ENCODE peak calls at places on chromosomes 13 and 19, in four cellular contexts. One of them, this sample, is unnamed.

GRCh38 chr13:100541882-100542545 is 46.6 kb downstream of the GGACT start:
- DNase-seq in hepatocyte: no peak
- DNase-seq in PC-3: no peak
- DNase-seq in GM23338: no peak
- DNase-seq in this sample: peak; percentile 42

GRCh38 chr13:42420304-42420703 is 148.4 kb downstream of the AKAP11 start:
- DNase-seq in hepatocyte: no peak
- DNase-seq in GM23338: no peak
- DNase-seq in PC-3: no peak
- DNase-seq in this sample: no peak

GRCh38 chr13:101916758-101917474 is 464.4 kb downstream of the ITGBL1 start:
- DNase-seq in PC-3: no peak
- DNase-seq in GM23338: peak; percentile 13
- DNase-seq in hepatocyte: no peak
- DNase-seq in this sample: no peak

GRCh38 chr19:34961775-34962174 is 2.3 kb downstream of the ZNF792 start:
- DNase-seq in GM23338: no peak
- DNase-seq in hepatocyte: no peak
- DNase-seq in PC-3: no peak
- DNase-seq in this sample: no peak

GRCh38 chr13:58994778-58995177 is 1169.0 kb downstream of the DIAPH3 start:
- DNase-seq in GM23338: peak; percentile 8
- DNase-seq in PC-3: peak; percentile 2
- DNase-seq in hepatocyte: no peak
- DNase-seq in this sample: no peak

GRCh38 chr19:41714598-41714997 is 6.2 kb downstream of the CEACAM5 start:
- DNase-seq in PC-3: no peak
- DNase-seq in GM23338: no peak
- DNase-seq in hepatocyte: no peak
- DNase-seq in this sample: no peak

GRCh38 chr19:5369962-5370367 is 29.4 kb upstream of the PTPRS start:
- DNase-seq in PC-3: peak; percentile 65
- DNase-seq in hepatocyte: peak; percentile 60
- DNase-seq in GM23338: peak; percentile 84
- DNase-seq in this sample: peak; percentile 87

GRCh38 chr19:12448808-12449207 is 8.0 kb upstream of the ZNF443 start:
- DNase-seq in hepatocyte: no peak
- DNase-seq in PC-3: no peak
- DNase-seq in GM23338: no peak
- DNase-seq in this sample: no peak

GRCh38 chr19:1027020-1027952 is 878 bp downstream of the CNN2 start:
- DNase-seq in hepatocyte: no peak
- DNase-seq in GM23338: no peak
- DNase-seq in PC-3: no peak
- DNase-seq in this sample: peak; percentile 76

GRCh38 chr19:11257827-11258380 is 4.4 kb downstream of the DOCK6 start:
- DNase-seq in GM23338: no peak
- DNase-seq in hepatocyte: no peak
- DNase-seq in PC-3: no peak
- DNase-seq in this sample: no peak

GRCh38 chr13:50742353-50742752 is 101.1 kb downstream of the DLEU7 start:
- DNase-seq in GM23338: no peak
- DNase-seq in hepatocyte: no peak
- DNase-seq in PC-3: no peak
- DNase-seq in this sample: no peak

GRCh38 chr13:30697177-30697953 is 38.0 kb upstream of the ALOX5AP start:
- DNase-seq in hepatocyte: no peak
- DNase-seq in PC-3: no peak
- DNase-seq in GM23338: no peak
- DNase-seq in this sample: no peak

GRCh38 chr19:4914736-4915501 is 5.6 kb downstream of the UHRF1 start:
- DNase-seq in GM23338: no peak
- DNase-seq in hepatocyte: peak; percentile 85
- DNase-seq in PC-3: peak; percentile 98
- DNase-seq in this sample: no peak

GRCh38 chr19:7917292-7918061 is 2.7 kb upstream of the SNAPC2 start:
- DNase-seq in PC-3: peak; percentile 75
- DNase-seq in GM23338: peak; percentile 83
- DNase-seq in hepatocyte: peak; percentile 85
- DNase-seq in this sample: peak; percentile 74

GRCh38 chr19:41439441-41440222 is at the start of gene DMAC2:
- DNase-seq in hepatocyte: peak; percentile 99
- DNase-seq in GM23338: peak; percentile 100
- DNase-seq in PC-3: peak; percentile 97
- DNase-seq in this sample: peak; percentile 99

GRCh38 chr19:1613808-1614570 is 8.7 kb upstream of the UQCR11 start:
- DNase-seq in PC-3: no peak
- DNase-seq in hepatocyte: no peak
- DNase-seq in GM23338: no peak
- DNase-seq in this sample: no peak

GRCh38 chr19:13164370-13165090 is 14.3 kb downstream of the IER2 start:
- DNase-seq in PC-3: peak; percentile 75
- DNase-seq in GM23338: peak; percentile 99
- DNase-seq in hepatocyte: peak; percentile 90
- DNase-seq in this sample: peak; percentile 68

GRCh38 chr13:64164435-64164834 is 2748.8 kb upstream of the PCDH20 start:
- DNase-seq in GM23338: no peak
- DNase-seq in PC-3: no peak
- DNase-seq in hepatocyte: no peak
- DNase-seq in this sample: no peak

GRCh38 chr13:48054601-48055000 is 17.1 kb downstream of the NUDT15 start:
- DNase-seq in hepatocyte: no peak
- DNase-seq in GM23338: no peak
- DNase-seq in PC-3: no peak
- DNase-seq in this sample: no peak

GRCh38 chr19:15288146-15288963 is 44.0 kb downstream of the BRD4 start:
- DNase-seq in GM23338: no peak
- DNase-seq in hepatocyte: no peak
- DNase-seq in PC-3: no peak
- DNase-seq in this sample: peak; percentile 67

GRCh38 chr13:75365724-75366173 is 116.2 kb downstream of the TBC1D4 start:
- DNase-seq in hepatocyte: no peak
- DNase-seq in PC-3: peak; percentile 92
- DNase-seq in GM23338: peak; percentile 39
- DNase-seq in this sample: no peak

GRCh38 chr13:92103673-92104296 is 705.4 kb downstream of the GPC5 start:
- DNase-seq in GM23338: peak; percentile 17
- DNase-seq in hepatocyte: peak; percentile 13
- DNase-seq in PC-3: peak; percentile 23
- DNase-seq in this sample: no peak

GRCh38 chr19:20269461-20269860 is 102.4 kb downstream of the ZNF486 start:
- DNase-seq in hepatocyte: no peak
- DNase-seq in PC-3: no peak
- DNase-seq in GM23338: no peak
- DNase-seq in this sample: no peak
- H3K9me2 ChIP-seq in hepatocyte: no peaks in the 10 kb centered on the region
- H3K9me2 ChIP-seq in PC-3: no peaks in the 10 kb centered on the region
- H3K9me2 ChIP-seq in GM23338: no peaks in the 10 kb centered on the region
- H3K9me2 ChIP-seq in this sample: no peaks in the 10 kb centered on the region

DNA sequence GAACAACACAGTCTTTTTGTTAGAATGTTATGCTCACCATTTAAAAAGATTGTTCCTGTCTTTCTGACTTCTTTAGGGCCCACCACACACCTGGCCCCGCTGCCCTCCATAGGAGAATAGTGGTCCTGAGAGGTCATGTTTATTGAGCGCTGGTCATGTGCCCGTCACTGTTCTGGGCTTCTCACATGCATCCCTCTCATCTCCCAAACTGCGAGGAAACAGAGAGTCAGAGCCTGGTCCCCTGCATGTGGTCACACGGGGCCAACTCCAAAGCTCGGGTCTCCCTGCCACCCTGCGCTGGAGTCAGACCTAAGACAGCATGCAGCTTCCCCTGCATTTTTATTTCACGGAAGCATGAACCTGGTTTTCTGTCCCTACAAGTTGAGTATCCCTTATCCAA is 70.4 kb upstream of the GPR183 start:
- DNase-seq in hepatocyte: no peak
- DNase-seq in PC-3: no peak
- DNase-seq in GM23338: no peak
- DNase-seq in this sample: no peak
- H3K27me3 ChIP-seq in hepatocyte: no peaks in the 10 kb centered on the region
- H3K27me3 ChIP-seq in PC-3: no peaks in the 10 kb centered on the region
- H3K27me3 ChIP-seq in GM23338: no peaks in the 10 kb centered on the region
- H3K27me3 ChIP-seq in this sample: no peaks in the 10 kb centered on the region

GRCh38 chr13:62046512-62046911 is 630.9 kb upstream of the PCDH20 start:
- DNase-seq in PC-3: no peak
- DNase-seq in hepatocyte: no peak
- DNase-seq in GM23338: no peak
- DNase-seq in this sample: no peak
- H3K9me2 ChIP-seq in PC-3: no peaks in the 10 kb centered on the region
- H3K9me2 ChIP-seq in hepatocyte: no peaks in the 10 kb centered on the region
- H3K9me2 ChIP-seq in GM23338: peaks cover 4% of the 10 kb centered on the region
- H3K9me2 ChIP-seq in this sample: no peaks in the 10 kb centered on the region

DNA sequence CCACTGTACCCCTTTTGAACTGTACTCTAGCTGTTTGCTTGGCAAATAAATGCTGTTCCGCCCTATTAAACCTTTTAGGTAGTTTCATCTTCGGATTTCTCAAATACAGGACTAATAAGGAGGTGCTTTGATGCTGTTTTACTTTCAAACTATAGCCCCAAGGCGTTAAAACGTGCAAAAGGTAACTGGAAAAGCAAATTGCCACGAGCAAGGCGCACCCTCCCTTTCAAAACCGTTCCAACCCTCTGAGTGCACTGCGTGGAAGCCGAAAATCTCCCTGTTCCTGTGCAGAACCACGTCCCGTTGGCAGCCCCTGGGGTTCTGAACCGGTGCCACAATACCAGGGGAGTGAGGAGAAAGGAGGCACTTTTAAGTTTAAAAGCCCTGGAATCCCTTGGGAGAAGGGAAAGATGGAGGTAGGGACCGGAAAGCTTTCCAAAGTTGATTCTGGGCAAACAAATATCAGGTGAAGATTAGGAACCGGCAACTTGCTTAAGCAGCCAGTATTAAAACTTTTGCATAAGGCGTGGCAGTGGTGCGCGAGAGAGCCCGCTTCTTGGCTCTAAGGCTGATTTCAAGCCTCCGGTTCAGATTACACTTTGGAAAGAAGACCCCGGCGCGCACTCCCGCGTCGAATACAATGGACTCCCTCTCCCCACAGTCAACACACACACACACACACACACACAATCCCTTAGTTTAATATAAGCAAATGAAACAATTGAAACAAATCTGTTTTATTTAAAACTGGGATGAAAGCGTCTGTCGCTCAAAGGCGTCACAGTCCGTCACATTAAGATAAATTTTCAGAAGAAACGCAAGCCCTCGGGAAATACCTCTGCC is 9.5 kb downstream of the POU4F1 start:
- DNase-seq in hepatocyte: no peak
- DNase-seq in GM23338: peak; percentile 87
- DNase-seq in PC-3: no peak
- DNase-seq in this sample: no peak
- H3K27me3 ChIP-seq in hepatocyte: peaks cover 98% of the 10 kb centered on the region
- H3K27me3 ChIP-seq in GM23338: peaks cover 100% of the 10 kb centered on the region
- H3K27me3 ChIP-seq in PC-3: peaks cover 67% of the 10 kb centered on the region
- H3K27me3 ChIP-seq in this sample: no peaks in the 10 kb centered on the region

GRCh38 chr13:34943675-34944634 is 1.9 kb downstream of the NBEA start:
- DNase-seq in hepatocyte: no peak
- DNase-seq in PC-3: peak; percentile 30
- DNase-seq in GM23338: no peak
- DNase-seq in this sample: no peak

GRCh38 chr13:34941436-34941834 is 635 bp upstream of the NBEA start:
- DNase-seq in hepatocyte: no peak
- DNase-seq in GM23338: no peak
- DNase-seq in PC-3: no peak
- DNase-seq in this sample: no peak

GRCh38 chr13:34942732-34943674 is 933 bp downstream of the NBEA start:
- DNase-seq in PC-3: peak; percentile 41
- DNase-seq in GM23338: peak; percentile 78
- DNase-seq in hepatocyte: peak; percentile 34
- DNase-seq in this sample: no peak

GRCh38 chr13:34939771-34940170 is 2.3 kb upstream of the NBEA start:
- DNase-seq in hepatocyte: no peak
- DNase-seq in PC-3: no peak
- DNase-seq in GM23338: no peak
- DNase-seq in this sample: no peak

GRCh38 chr13:34941835-34942731 is at the start of gene NBEA:
- DNase-seq in hepatocyte: peak; percentile 87
- DNase-seq in GM23338: peak; percentile 84
- DNase-seq in PC-3: peak; percentile 74
- DNase-seq in this sample: peak; percentile 89
- H3K9me2 ChIP-seq in hepatocyte: no peaks in the 10 kb centered on the region
- H3K9me2 ChIP-seq in GM23338: no peaks in the 10 kb centered on the region
- H3K9me2 ChIP-seq in PC-3: no peaks in the 10 kb centered on the region
- H3K9me2 ChIP-seq in this sample: no peaks in the 10 kb centered on the region

GRCh38 chr19:31352296-31352781 is 3.1 kb upstream of the TSHZ3 start:
- DNase-seq in PC-3: no peak
- DNase-seq in GM23338: peak; percentile 62
- DNase-seq in hepatocyte: no peak
- DNase-seq in this sample: no peak
- H3K27me3 ChIP-seq in PC-3: peaks cover 6% of the 10 kb centered on the region
- H3K27me3 ChIP-seq in GM23338: peaks cover 77% of the 10 kb centered on the region
- H3K27me3 ChIP-seq in hepatocyte: peaks cover 81% of the 10 kb centered on the region
- H3K27me3 ChIP-seq in this sample: no peaks in the 10 kb centered on the region

GRCh38 chr19:23801798-23802197 is 43.1 kb upstream of the ZNF681 start:
- DNase-seq in GM23338: no peak
- DNase-seq in hepatocyte: no peak
- DNase-seq in PC-3: no peak
- DNase-seq in this sample: no peak

GRCh38 chr19:23800868-23801267 is 42.2 kb upstream of the ZNF681 start:
- DNase-seq in GM23338: no peak
- DNase-seq in PC-3: no peak
- DNase-seq in hepatocyte: no peak
- DNase-seq in this sample: no peak

GRCh38 chr19:23800281-23800680 is 41.6 kb upstream of the ZNF681 start:
- DNase-seq in GM23338: no peak
- DNase-seq in hepatocyte: no peak
- DNase-seq in PC-3: no peak
- DNase-seq in this sample: no peak

GRCh38 chr19:23802290-23802689 is 43.6 kb upstream of the ZNF681 start:
- DNase-seq in hepatocyte: peak; percentile 23
- DNase-seq in GM23338: no peak
- DNase-seq in PC-3: no peak
- DNase-seq in this sample: no peak

DNA sequence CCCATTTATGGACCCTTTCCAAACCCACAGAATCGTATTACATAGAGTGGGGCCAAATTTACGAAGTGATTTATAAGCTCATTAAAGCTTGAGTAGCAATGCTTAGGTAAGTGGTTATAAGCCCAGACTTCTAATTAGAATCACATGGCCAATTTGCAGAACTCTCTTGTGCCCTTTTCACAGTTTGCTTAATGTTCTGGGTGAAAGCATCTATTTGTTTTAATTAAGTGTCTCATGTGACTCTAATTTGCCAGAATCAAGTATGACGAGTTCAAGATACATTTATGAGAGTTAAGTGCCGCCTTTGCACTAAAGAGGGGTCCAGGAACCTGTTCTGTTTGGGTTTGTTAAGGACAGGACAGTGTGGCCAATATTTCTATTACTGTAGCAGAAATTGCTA is 46.0 kb upstream of the ZNF681 start:
- DNase-seq in hepatocyte: no peak
- DNase-seq in GM23338: no peak
- DNase-seq in PC-3: no peak
- DNase-seq in this sample: no peak
- H3K9me2 ChIP-seq in hepatocyte: no peaks in the 10 kb centered on the region
- H3K9me2 ChIP-seq in GM23338: no peaks in the 10 kb centered on the region
- H3K9me2 ChIP-seq in PC-3: no peaks in the 10 kb centered on the region
- H3K9me2 ChIP-seq in this sample: no peaks in the 10 kb centered on the region

GRCh38 chr19:54315956-54316355 is 3.0 kb upstream of the LILRA5 start:
- DNase-seq in PC-3: no peak
- DNase-seq in GM23338: no peak
- DNase-seq in hepatocyte: no peak
- DNase-seq in this sample: no peak
- H3K27me3 ChIP-seq in PC-3: peaks cover 94% of the 10 kb centered on the region
- H3K27me3 ChIP-seq in GM23338: no peaks in the 10 kb centered on the region
- H3K27me3 ChIP-seq in hepatocyte: no peaks in the 10 kb centered on the region
- H3K27me3 ChIP-seq in this sample: no peaks in the 10 kb centered on the region